ENCODE peak calls at places on chromosome 20, in ten cellular contexts. I is CD8-positive, alpha-beta memory T cell; Z is foreskin fibroblast; B is psoas muscle; T is mammary epithelial cell; D is Calu3; K is activated T-helper 1 cell treated with anti-CD3 and anti-CD28 coated beads, Interleukin-2, amount 50 U/mL, for 16 hours; M is choroid plexus epithelial cell; A is stimulated activated CD4-positive, alpha-beta T cell treated with anti-CD3 and anti-CD28 coated beads, Interleukin-2, amount 100 ng/mL, for 48 hours; O is fibroblast of pulmonary artery. Q is an unnamed sample.

GRCh38 chr20:64225828-64226598 is 29.5 kb upstream of the PCMTD2 start:
- DNase-seq in I (no peak), Z (no peak), B (no peak), T (no peak), D (no peak), K (no peak), M (no peak), A (no peak), O (no peak), Q (no peak)

GRCh38 chr20:39751557-39752137 is 789.5 kb downstream of the DHX35 start:
- DNase-seq in I (no peak), Z (no peak), B (no peak), T (no peak), D (no peak), K (no peak), M (no peak), A (no peak), O (no peak), Q (no peak)

GRCh38 chr20:32920530-32921298 is 62.0 kb downstream of the EFCAB8 start:
- DNase-seq in I (no peak), Z (no peak), B (no peak), T (no peak), D (no peak), K (no peak), M (no peak), A (no peak), O (no peak), Q (no peak)

GRCh38 chr20:18005170-18005989 is 36.6 kb downstream of the MGME1 start:
- DNase-seq in I (no peak), Z (no peak), B (no peak), T (no peak), D (no peak), K (no peak), M (no peak), A (no peak), O (no peak), Q (peak; percentile 59)

GRCh38 chr20:63101781-63102719 is 95.3 kb upstream of the BHLHE23 start:
- DNase-seq in I (peak; percentile 30), Z (peak; percentile 61), B (peak; percentile 33), T (peak; percentile 32), D (no peak), K (peak; percentile 30), M (peak; percentile 46), A (peak; percentile 44), O (peak; percentile 55), Q (peak; percentile 60)

GRCh38 chr20:4787069-4787468 is 65.4 kb downstream of the PRND start:
- DNase-seq in I (no peak), Z (peak; percentile 58), B (no peak), T (peak; percentile 21), D (no peak), K (no peak), M (peak; percentile 8), A (no peak), O (no peak), Q (no peak)

GRCh38 chr20:23296841-23297701 is 53.5 kb upstream of the NXT1 start:
- DNase-seq in I (no peak), Z (peak; percentile 52), B (no peak), T (no peak), D (no peak), K (no peak), M (peak; percentile 53), A (no peak), O (no peak), Q (no peak)

GRCh38 chr20:51732454-51732791 is 35.8 kb downstream of the ATP9A start:
- DNase-seq in I (no peak), Z (peak; percentile 52), B (no peak), T (no peak), D (no peak), K (no peak), M (peak; percentile 76), A (no peak), O (peak; percentile 31), Q (no peak)

GRCh38 chr20:20371133-20371532 is 3.2 kb downstream of the INSM1 start:
- DNase-seq in I (no peak), Z (no peak), B (no peak), T (no peak), D (no peak), K (no peak), M (no peak), A (no peak), O (no peak), Q (no peak)

GRCh38 chr20:2088904-2089303 is 12.7 kb upstream of the STK35 start:
- DNase-seq in I (no peak), Z (no peak), B (no peak), T (no peak), D (no peak), K (no peak), M (no peak), A (no peak), O (no peak), Q (no peak)

GRCh38 chr20:58981564-58982364 is 708 bp downstream of the NELFCD start:
- DNase-seq in I (no peak), Z (no peak), B (no peak), T (peak; percentile 24), D (peak; percentile 25), K (no peak), M (peak; percentile 22), A (no peak), O (peak; percentile 19), Q (no peak)

GRCh38 chr20:63697357-63697867 is 960 bp downstream of the TNFRSF6B start:
- DNase-seq in I (no peak), Z (no peak), B (no peak), T (peak; percentile 47), D (no peak), K (no peak), M (no peak), A (no peak), O (no peak), Q (no peak)

GRCh38 chr20:10434467-10434831 is 427 bp upstream of the MKKS start:
- DNase-seq in I (peak; percentile 49), Z (peak; percentile 99), B (peak; percentile 89), T (peak; percentile 99), D (peak; percentile 84), K (peak; percentile 63), M (peak; percentile 100), A (peak; percentile 69), O (peak; percentile 100), Q (no peak)

GRCh38 chr20:23455641-23456040 is 3.0 kb upstream of the CST11 start:
- DNase-seq in I (no peak), Z (no peak), B (no peak), T (no peak), D (no peak), K (no peak), M (no peak), A (no peak), O (no peak), Q (no peak)

GRCh38 chr20:19071442-19071717 is 141.1 kb upstream of the SLC24A3 start:
- DNase-seq in I (no peak), Z (no peak), B (no peak), T (no peak), D (no peak), K (no peak), M (no peak), A (no peak), O (no peak), Q (no peak)

GRCh38 chr20:45857836-45858250 is 429 bp downstream of the ZSWIM3 start:
- DNase-seq in I (no peak), Z (no peak), B (no peak), T (no peak), D (no peak), K (peak; percentile 15), M (peak; percentile 39), A (peak; percentile 32), O (no peak), Q (peak; percentile 56)

GRCh38 chr20:18481596-18481995 is 14.4 kb downstream of the POLR3F start:
- DNase-seq in I (no peak), Z (no peak), B (no peak), T (no peak), D (no peak), K (no peak), M (no peak), A (no peak), O (no peak), Q (no peak)

GRCh38 chr20:44188752-44189151 is 1.8 kb upstream of the JPH2 start:
- DNase-seq in I (no peak), Z (no peak), B (peak; percentile 35), T (no peak), D (no peak), K (no peak), M (peak; percentile 21), A (no peak), O (no peak), Q (no peak)

GRCh38 chr20:373171-373890 is 7.2 kb upstream of the TRIB3 start:
- DNase-seq in I (no peak), Z (peak; percentile 88), B (peak; percentile 39), T (peak; percentile 79), D (no peak), K (no peak), M (peak; percentile 86), A (no peak), O (peak; percentile 98), Q (no peak)

GRCh38 chr20:363319-364078 is 16.6 kb downstream of the NRSN2 start:
- DNase-seq in I (no peak), Z (peak; percentile 53), B (no peak), T (peak; percentile 74), D (peak; percentile 40), K (no peak), M (no peak), A (no peak), O (no peak), Q (no peak)

GRCh38 chr20:17910828-17911294 is 57.7 kb downstream of the SNX5 start:
- DNase-seq in I (no peak), Z (peak; percentile 85), B (peak; percentile 48), T (no peak), D (no peak), K (no peak), M (peak; percentile 88), A (no peak), O (peak; percentile 96), Q (no peak)

GRCh38 chr20:1533059-1533458 is 24.4 kb downstream of the SIRPD start:
- DNase-seq in I (no peak), Z (no peak), B (no peak), T (no peak), D (no peak), K (no peak), M (no peak), A (no peak), O (no peak), Q (no peak)

GRCh38 chr20:53981752-53982437 is 88.5 kb downstream of the BCAS1 start:
- DNase-seq in I (no peak), Z (no peak), B (no peak), T (peak; percentile 20), D (no peak), K (no peak), M (no peak), A (no peak), O (no peak), Q (no peak)

GRCh38 chr20:16490696-16491095 is 82.6 kb downstream of the KIF16B start:
- DNase-seq in I (no peak), Z (no peak), B (no peak), T (no peak), D (no peak), K (no peak), M (peak; percentile 6), A (no peak), O (no peak), Q (no peak)